ENCODE peak calls at places on chromosomes 13 and 19, in ten cellular contexts. One of them, this sample, is unnamed.

GRCh38 chr13:74573654-74574053 is 439.4 kb upstream of the KLF12 start:
- DNase-seq in GM20000: no peak
- DNase-seq in esophagus muscularis mucosa: no peak
- DNase-seq in fibroblast of mammary gland: no peak
- DNase-seq in brain microvascular endothelial cell: no peak
- DNase-seq in thoracic aorta: no peak
- DNase-seq in adrenal gland: peak
- DNase-seq in glutamatergic neuron: peak
- DNase-seq in neural crest cell: no peak
- DNase-seq in fibroblast of villous mesenchyme: no peak
- DNase-seq in this sample: peak

GRCh38 chr13:44989941-44990340 is 603 bp downstream of the GPALPP1 start:
- DNase-seq in glutamatergic neuron: no peak
- DNase-seq in fibroblast of mammary gland: no peak
- DNase-seq in thoracic aorta: no peak
- DNase-seq in brain microvascular endothelial cell: no peak
- DNase-seq in adrenal gland: no peak
- DNase-seq in esophagus muscularis mucosa: no peak
- DNase-seq in GM20000: no peak
- DNase-seq in fibroblast of villous mesenchyme: peak
- DNase-seq in neural crest cell: no peak
- DNase-seq in this sample: no peak

GRCh38 chr19:18699403-18700054 is 16.0 kb downstream of the CRTC1 start:
- DNase-seq in fibroblast of mammary gland: no peak
- DNase-seq in glutamatergic neuron: no peak
- DNase-seq in GM20000: no peak
- DNase-seq in brain microvascular endothelial cell: no peak
- DNase-seq in thoracic aorta: no peak
- DNase-seq in esophagus muscularis mucosa: no peak
- DNase-seq in fibroblast of villous mesenchyme: no peak
- DNase-seq in neural crest cell: no peak
- DNase-seq in adrenal gland: no peak
- DNase-seq in this sample: no peak

GRCh38 chr19:7681336-7682174 is 922 bp downstream of the TRAPPC5 start:
- DNase-seq in GM20000: peak
- DNase-seq in neural crest cell: peak
- DNase-seq in fibroblast of villous mesenchyme: peak
- DNase-seq in adrenal gland: peak
- DNase-seq in fibroblast of mammary gland: peak
- DNase-seq in esophagus muscularis mucosa: peak
- DNase-seq in thoracic aorta: peak
- DNase-seq in brain microvascular endothelial cell: peak
- DNase-seq in glutamatergic neuron: peak
- DNase-seq in this sample: peak

GRCh38 chr13:85386424-85386823 is 412.8 kb downstream of the SLITRK6 start:
- DNase-seq in adrenal gland: no peak
- DNase-seq in neural crest cell: no peak
- DNase-seq in glutamatergic neuron: no peak
- DNase-seq in fibroblast of mammary gland: no peak
- DNase-seq in brain microvascular endothelial cell: peak
- DNase-seq in thoracic aorta: no peak
- DNase-seq in esophagus muscularis mucosa: no peak
- DNase-seq in GM20000: no peak
- DNase-seq in fibroblast of villous mesenchyme: no peak
- DNase-seq in this sample: peak

GRCh38 chr13:20814224-20814910 is 40.6 kb upstream of the EEF1AKMT1 start:
- DNase-seq in thoracic aorta: peak
- DNase-seq in fibroblast of mammary gland: peak
- DNase-seq in glutamatergic neuron: no peak
- DNase-seq in adrenal gland: peak
- DNase-seq in GM20000: no peak
- DNase-seq in fibroblast of villous mesenchyme: peak
- DNase-seq in brain microvascular endothelial cell: peak
- DNase-seq in neural crest cell: no peak
- DNase-seq in esophagus muscularis mucosa: peak
- DNase-seq in this sample: peak

GRCh38 chr19:8097198-8097597 is 44.6 kb downstream of the CCL25 start:
- DNase-seq in neural crest cell: no peak
- DNase-seq in GM20000: no peak
- DNase-seq in fibroblast of villous mesenchyme: no peak
- DNase-seq in brain microvascular endothelial cell: no peak
- DNase-seq in thoracic aorta: no peak
- DNase-seq in glutamatergic neuron: peak
- DNase-seq in adrenal gland: no peak
- DNase-seq in fibroblast of mammary gland: no peak
- DNase-seq in esophagus muscularis mucosa: no peak
- DNase-seq in this sample: no peak

GRCh38 chr19:17687857-17688784 is at the start of gene UNC13A:
- DNase-seq in fibroblast of villous mesenchyme: peak
- DNase-seq in esophagus muscularis mucosa: no peak
- DNase-seq in adrenal gland: peak
- DNase-seq in GM20000: peak
- DNase-seq in neural crest cell: peak
- DNase-seq in fibroblast of mammary gland: peak
- DNase-seq in thoracic aorta: no peak
- DNase-seq in brain microvascular endothelial cell: peak
- DNase-seq in glutamatergic neuron: peak
- DNase-seq in this sample: peak

GRCh38 chr13:94330552-94331071 is 148.9 kb downstream of the DCT start:
- DNase-seq in glutamatergic neuron: no peak
- DNase-seq in adrenal gland: no peak
- DNase-seq in brain microvascular endothelial cell: no peak
- DNase-seq in thoracic aorta: no peak
- DNase-seq in fibroblast of villous mesenchyme: no peak
- DNase-seq in GM20000: no peak
- DNase-seq in esophagus muscularis mucosa: no peak
- DNase-seq in fibroblast of mammary gland: no peak
- DNase-seq in neural crest cell: no peak
- DNase-seq in this sample: no peak

GRCh38 chr13:47929156-47929555 is 71.9 kb downstream of the SUCLA2 start:
- DNase-seq in GM20000: no peak
- DNase-seq in thoracic aorta: no peak
- DNase-seq in neural crest cell: no peak
- DNase-seq in esophagus muscularis mucosa: no peak
- DNase-seq in brain microvascular endothelial cell: no peak
- DNase-seq in fibroblast of villous mesenchyme: no peak
- DNase-seq in adrenal gland: no peak
- DNase-seq in glutamatergic neuron: no peak
- DNase-seq in fibroblast of mammary gland: peak
- DNase-seq in this sample: no peak

GRCh38 chr19:2039082-2039958 is 11.7 kb downstream of the MKNK2 start:
- DNase-seq in adrenal gland: peak
- DNase-seq in glutamatergic neuron: peak
- DNase-seq in neural crest cell: no peak
- DNase-seq in esophagus muscularis mucosa: no peak
- DNase-seq in fibroblast of mammary gland: no peak
- DNase-seq in GM20000: no peak
- DNase-seq in fibroblast of villous mesenchyme: no peak
- DNase-seq in thoracic aorta: no peak
- DNase-seq in brain microvascular endothelial cell: no peak
- DNase-seq in this sample: peak

GRCh38 chr13:30191491-30192100 is 115.8 kb downstream of the KATNAL1 start:
- DNase-seq in neural crest cell: no peak
- DNase-seq in adrenal gland: no peak
- DNase-seq in glutamatergic neuron: no peak
- DNase-seq in fibroblast of mammary gland: peak
- DNase-seq in fibroblast of villous mesenchyme: no peak
- DNase-seq in thoracic aorta: no peak
- DNase-seq in brain microvascular endothelial cell: no peak
- DNase-seq in esophagus muscularis mucosa: peak
- DNase-seq in GM20000: no peak
- DNase-seq in this sample: no peak

GRCh38 chr19:35757231-35757748 is 461 bp upstream of the HSPB6 start:
- DNase-seq in fibroblast of mammary gland: peak
- DNase-seq in GM20000: no peak
- DNase-seq in esophagus muscularis mucosa: peak
- DNase-seq in brain microvascular endothelial cell: peak
- DNase-seq in adrenal gland: peak
- DNase-seq in neural crest cell: no peak
- DNase-seq in fibroblast of villous mesenchyme: peak
- DNase-seq in glutamatergic neuron: peak
- DNase-seq in thoracic aorta: peak
- DNase-seq in this sample: peak

GRCh38 chr13:110127986-110128511 is 178.9 kb downstream of the COL4A1 start:
- DNase-seq in esophagus muscularis mucosa: peak
- DNase-seq in neural crest cell: no peak
- DNase-seq in fibroblast of villous mesenchyme: no peak
- DNase-seq in brain microvascular endothelial cell: no peak
- DNase-seq in fibroblast of mammary gland: no peak
- DNase-seq in GM20000: no peak
- DNase-seq in adrenal gland: no peak
- DNase-seq in thoracic aorta: no peak
- DNase-seq in glutamatergic neuron: no peak
- DNase-seq in this sample: no peak

GRCh38 chr13:99269627-99270252 is 11.6 kb upstream of the GPR18 start:
- DNase-seq in thoracic aorta: no peak
- DNase-seq in adrenal gland: peak
- DNase-seq in GM20000: peak
- DNase-seq in neural crest cell: no peak
- DNase-seq in glutamatergic neuron: no peak
- DNase-seq in brain microvascular endothelial cell: peak
- DNase-seq in fibroblast of villous mesenchyme: peak
- DNase-seq in esophagus muscularis mucosa: no peak
- DNase-seq in fibroblast of mammary gland: peak
- DNase-seq in this sample: peak

GRCh38 chr13:113951246-113951999 is 22.5 kb downstream of the C13orf46 start:
- DNase-seq in adrenal gland: peak
- DNase-seq in neural crest cell: peak
- DNase-seq in fibroblast of mammary gland: peak
- DNase-seq in brain microvascular endothelial cell: peak
- DNase-seq in thoracic aorta: peak
- DNase-seq in esophagus muscularis mucosa: peak
- DNase-seq in GM20000: peak
- DNase-seq in glutamatergic neuron: peak
- DNase-seq in fibroblast of villous mesenchyme: peak
- DNase-seq in this sample: peak

DNA sequence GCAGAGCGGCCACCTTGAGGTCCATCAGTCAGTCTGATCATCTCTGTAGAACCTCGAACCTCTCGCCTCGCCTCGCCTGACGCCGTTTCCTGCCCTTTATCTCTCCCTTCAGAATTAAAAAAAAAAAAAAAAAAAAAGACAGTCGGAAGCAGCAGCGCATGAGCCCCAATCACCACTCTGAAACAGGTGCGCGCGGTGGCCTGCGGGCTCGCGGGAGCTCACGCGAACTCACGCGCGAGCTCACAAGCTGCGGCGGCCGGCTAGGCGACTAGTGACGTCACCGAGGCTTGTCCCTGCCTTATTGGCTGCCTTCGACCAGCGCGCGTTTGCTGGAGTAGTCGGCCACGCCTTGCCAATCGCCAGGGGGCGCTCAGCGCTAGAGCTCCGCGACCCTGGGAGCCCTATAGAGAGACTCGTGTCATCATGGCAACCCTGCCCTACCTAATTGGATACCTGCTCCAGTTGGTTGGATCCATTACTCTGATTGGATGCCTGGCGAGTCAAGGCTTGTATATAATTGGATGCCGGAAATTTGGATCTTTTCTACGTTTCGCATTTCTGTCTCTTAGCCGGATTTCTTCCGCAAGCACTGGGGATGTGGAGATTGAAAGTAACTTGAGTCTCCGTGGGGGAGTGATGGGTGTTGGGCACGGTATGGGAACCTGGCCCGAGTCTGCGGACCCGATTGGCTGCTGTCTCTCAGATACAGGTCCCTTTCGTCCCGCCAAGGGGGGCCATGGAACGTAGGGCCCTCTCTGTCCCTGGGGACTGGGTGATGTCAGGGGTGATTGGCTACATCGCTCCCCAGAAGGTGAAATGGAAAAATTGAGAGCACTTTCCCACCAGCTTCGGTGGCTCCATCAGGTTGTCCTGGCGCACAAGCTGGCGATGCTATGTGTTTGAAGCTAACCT is 31.6 kb downstream of the SYT3 start:
- DNase-seq in fibroblast of villous mesenchyme: peak
- DNase-seq in esophagus muscularis mucosa: peak
- DNase-seq in GM20000: peak
- DNase-seq in thoracic aorta: no peak
- DNase-seq in fibroblast of mammary gland: peak
- DNase-seq in neural crest cell: peak
- DNase-seq in brain microvascular endothelial cell: peak
- DNase-seq in adrenal gland: peak
- DNase-seq in glutamatergic neuron: peak
- DNase-seq in this sample: peak
- TF ChIP-seq CTCF in fibroblast of villous mesenchyme: peak
- TF ChIP-seq CTCF in esophagus muscularis mucosa: peak
- TF ChIP-seq CTCF in GM20000: peak
- TF ChIP-seq CTCF in thoracic aorta: no peak
- TF ChIP-seq CTCF in fibroblast of mammary gland: peak
- TF ChIP-seq CTCF in neural crest cell: peak
- TF ChIP-seq CTCF in brain microvascular endothelial cell: peak
- TF ChIP-seq CTCF in adrenal gland: no peak
- TF ChIP-seq CTCF in glutamatergic neuron: peak
- TF ChIP-seq CTCF in this sample: peak

GRCh38 chr13:42495751-42496150 is 78.2 kb upstream of the TNFSF11 start:
- DNase-seq in fibroblast of villous mesenchyme: no peak
- DNase-seq in adrenal gland: no peak
- DNase-seq in glutamatergic neuron: no peak
- DNase-seq in GM20000: peak
- DNase-seq in neural crest cell: no peak
- DNase-seq in fibroblast of mammary gland: no peak
- DNase-seq in brain microvascular endothelial cell: no peak
- DNase-seq in thoracic aorta: no peak
- DNase-seq in esophagus muscularis mucosa: no peak
- DNase-seq in this sample: no peak
- TF ChIP-seq CTCF in fibroblast of villous mesenchyme: no peak
- TF ChIP-seq CTCF in adrenal gland: no peak
- TF ChIP-seq CTCF in glutamatergic neuron: no peak
- TF ChIP-seq CTCF in GM20000: no peak
- TF ChIP-seq CTCF in neural crest cell: no peak
- TF ChIP-seq CTCF in fibroblast of mammary gland: no peak
- TF ChIP-seq CTCF in brain microvascular endothelial cell: no peak
- TF ChIP-seq CTCF in thoracic aorta: no peak
- TF ChIP-seq CTCF in esophagus muscularis mucosa: no peak
- TF ChIP-seq CTCF in this sample: no peak

DNA sequence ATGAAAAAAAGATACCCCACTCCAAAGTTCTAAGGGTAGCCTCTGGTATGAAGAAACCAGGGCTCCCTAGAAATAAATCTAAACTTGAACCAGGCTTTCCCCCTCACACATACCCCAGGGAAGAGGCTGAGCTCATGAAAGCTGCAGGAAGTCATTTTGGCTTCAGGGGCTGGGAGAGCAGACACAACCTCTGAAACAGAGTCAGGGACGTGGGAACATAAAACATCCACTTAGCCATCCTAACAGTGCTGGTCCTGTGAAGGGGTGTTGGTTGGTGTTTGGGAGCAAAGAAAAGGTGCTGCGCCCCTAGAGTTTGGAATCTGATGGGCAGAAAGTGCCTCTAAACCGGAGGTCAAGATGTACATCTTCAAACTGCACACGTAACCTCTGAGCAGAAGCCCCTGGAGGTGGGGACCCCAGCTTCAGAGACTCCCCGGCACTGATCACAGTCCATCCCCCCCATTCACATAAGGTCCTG is 15.8 kb downstream of the RAB3D start:
- DNase-seq in thoracic aorta: no peak
- DNase-seq in esophagus muscularis mucosa: no peak
- DNase-seq in glutamatergic neuron: no peak
- DNase-seq in fibroblast of mammary gland: peak
- DNase-seq in neural crest cell: no peak
- DNase-seq in fibroblast of villous mesenchyme: peak
- DNase-seq in adrenal gland: no peak
- DNase-seq in GM20000: no peak
- DNase-seq in brain microvascular endothelial cell: no peak
- DNase-seq in this sample: no peak
- TF ChIP-seq CTCF in thoracic aorta: no peak
- TF ChIP-seq CTCF in esophagus muscularis mucosa: no peak
- TF ChIP-seq CTCF in glutamatergic neuron: no peak
- TF ChIP-seq CTCF in fibroblast of mammary gland: no peak
- TF ChIP-seq CTCF in neural crest cell: no peak
- TF ChIP-seq CTCF in fibroblast of villous mesenchyme: peak
- TF ChIP-seq CTCF in adrenal gland: no peak
- TF ChIP-seq CTCF in GM20000: no peak
- TF ChIP-seq CTCF in brain microvascular endothelial cell: peak
- TF ChIP-seq CTCF in this sample: no peak

GRCh38 chr13:101569807-101570206 is 117.3 kb downstream of the ITGBL1 start:
- DNase-seq in fibroblast of mammary gland: no peak
- DNase-seq in brain microvascular endothelial cell: no peak
- DNase-seq in adrenal gland: no peak
- DNase-seq in glutamatergic neuron: no peak
- DNase-seq in fibroblast of villous mesenchyme: no peak
- DNase-seq in esophagus muscularis mucosa: no peak
- DNase-seq in GM20000: no peak
- DNase-seq in thoracic aorta: no peak
- DNase-seq in neural crest cell: no peak
- DNase-seq in this sample: no peak
- TF ChIP-seq CTCF in fibroblast of mammary gland: no peak
- TF ChIP-seq CTCF in brain microvascular endothelial cell: no peak
- TF ChIP-seq CTCF in adrenal gland: no peak
- TF ChIP-seq CTCF in glutamatergic neuron: no peak
- TF ChIP-seq CTCF in fibroblast of villous mesenchyme: no peak
- TF ChIP-seq CTCF in esophagus muscularis mucosa: no peak
- TF ChIP-seq CTCF in GM20000: no peak
- TF ChIP-seq CTCF in thoracic aorta: no peak
- TF ChIP-seq CTCF in neural crest cell: no peak
- TF ChIP-seq CTCF in this sample: no peak

This sample was measured in WERI-Rb-1.